ENCODE peak calls at places on chromosomes 4 and X, in five cellular contexts. A is iPS DF 6.9, U is left ventricle myocardium inferior, D is SJCRH30, S is psoas muscle. L is an unnamed sample.

GRCh38 chr4:42050850-42051249 is 60.5 kb downstream of the SLC30A9 start:
- DNase-seq in D (no peak), A (no peak), S (no peak), U (no peak), L (no peak)

GRCh38 chr4:177177446-177178160 is 132.1 kb upstream of the NEIL3 start:
- DNase-seq in U (no peak), S (no peak), D (no peak), A (no peak), L (peak; percentile 72)

GRCh38 chrX:131671714-131672113 is 127.8 kb downstream of the OR13H1 start:
- DNase-seq in A (no peak), S (no peak), D (no peak), U (no peak), L (no peak)

GRCh38 chr4:123536225-123536624 is 139.6 kb downstream of the SPRY1 start:
- DNase-seq in D (no peak), S (no peak), A (no peak), U (no peak), L (no peak)

GRCh38 chrX:10168226-10168625 is 11.5 kb downstream of the CLCN4 start:
- DNase-seq in A (no peak), S (no peak), D (no peak), U (no peak), L (no peak)

GRCh38 chrX:102959471-102959870 is 22.4 kb downstream of the RAB40AL start:
- DNase-seq in A (no peak), U (no peak), S (no peak), D (no peak), L (no peak)

GRCh38 chrX:22340022-22340616 is 67.4 kb downstream of the CBLL2 start:
- DNase-seq in S (no peak), U (no peak), A (no peak), D (peak; percentile 47), L (no peak)

GRCh38 chrX:149825424-149825823 is 43.7 kb downstream of the MAGEA9 start:
- DNase-seq in D (peak; percentile 35), S (no peak), U (peak; percentile 16), A (no peak), L (no peak)

GRCh38 chrX:47502591-47503222 is 19.7 kb upstream of the ZNF41 start:
- DNase-seq in D (no peak), A (no peak), U (no peak), S (no peak), L (no peak)

GRCh38 chrX:65643046-65643785 is 24.2 kb upstream of the MSN start:
- DNase-seq in U (no peak), A (no peak), S (no peak), D (no peak), L (no peak)

GRCh38 chrX:153739754-153740486 is 15.3 kb downstream of the ABCD1 start:
- DNase-seq in D (no peak), A (no peak), S (no peak), U (no peak), L (no peak)

GRCh38 chr4:118005883-118006282 is 28.4 kb upstream of the NDST3 start:
- DNase-seq in S (no peak), U (no peak), A (no peak), D (no peak), L (no peak)

GRCh38 chr4:101972791-101973190 is 182.3 kb downstream of the BANK1 start:
- DNase-seq in U (no peak), S (no peak), A (no peak), D (no peak), L (no peak)

GRCh38 chr4:126986828-126987227 is 645.9 kb upstream of the INTU start:
- DNase-seq in A (no peak), D (no peak), U (no peak), S (no peak), L (peak; percentile 7)

GRCh38 chr4:13240066-13240465 is 244.1 kb downstream of the RAB28 start:
- DNase-seq in S (no peak), A (no peak), D (no peak), U (no peak), L (no peak)

GRCh38 chrX:48511561-48511960 is 2.8 kb downstream of the PORCN start:
- DNase-seq in S (no peak), A (no peak), U (no peak), D (no peak), L (no peak)

GRCh38 chr4:119025916-119026661 is 109.5 kb upstream of the MYOZ2 start:
- DNase-seq in U (no peak), A (no peak), S (no peak), D (no peak), L (peak; percentile 78)

GRCh38 chr4:109721033-109721432 is 8.8 kb downstream of the PLA2G12A start:
- DNase-seq in A (no peak), S (no peak), D (no peak), U (no peak), L (no peak)

GRCh38 chr4:108168213-108168671 is 490 bp downstream of the LEF1 start:
- DNase-seq in S (no peak), D (no peak), A (no peak), U (no peak), L (no peak)

GRCh38 chrX:40746536-40746935 is 11.2 kb upstream of the MED14 start:
- DNase-seq in D (peak; percentile 4), S (no peak), U (no peak), A (no peak), L (no peak)

GRCh38 chr4:150005537-150005936 is 72.7 kb upstream of the DCLK2 start:
- DNase-seq in A (no peak), U (no peak), S (no peak), D (no peak), L (no peak)

GRCh38 chrX:151901821-151902220 is 10.9 kb upstream of the MAGEA4 start:
- DNase-seq in A (no peak), U (no peak), S (no peak), D (no peak), L (no peak)

GRCh38 chr4:10458190-10458589 is 964 bp upstream of the ZNF518B start:
- DNase-seq in S (no peak), A (no peak), U (no peak), D (no peak), L (no peak)
- H3K4me3 ChIP-seq in S (peak overlapping the region; percentile 74), A (no peak overlapping the region), U (peak overlapping the region; percentile 70), D (no peak overlapping the region), L (no peak overlapping the region)

GRCh38 chr4:82293304-82293703 is 80.5 kb downstream of the HNRNPD start:
- DNase-seq in U (no peak), D (no peak), A (no peak), S (no peak), L (no peak)
- H3K4me3 ChIP-seq in U (no peak overlapping the region), D (no peak overlapping the region), A (no peak overlapping the region), S (no peak overlapping the region), L (no peak overlapping the region)

GRCh38 chr4:11106190-11106589 is 322.5 kb downstream of the HS3ST1 start:
- DNase-seq in D (no peak), A (no peak), U (no peak), S (no peak), L (no peak)
- H3K4me3 ChIP-seq in D (no peak overlapping the region), A (no peak overlapping the region), U (no peak overlapping the region), S (no peak overlapping the region), L (no peak overlapping the region)

DNA sequence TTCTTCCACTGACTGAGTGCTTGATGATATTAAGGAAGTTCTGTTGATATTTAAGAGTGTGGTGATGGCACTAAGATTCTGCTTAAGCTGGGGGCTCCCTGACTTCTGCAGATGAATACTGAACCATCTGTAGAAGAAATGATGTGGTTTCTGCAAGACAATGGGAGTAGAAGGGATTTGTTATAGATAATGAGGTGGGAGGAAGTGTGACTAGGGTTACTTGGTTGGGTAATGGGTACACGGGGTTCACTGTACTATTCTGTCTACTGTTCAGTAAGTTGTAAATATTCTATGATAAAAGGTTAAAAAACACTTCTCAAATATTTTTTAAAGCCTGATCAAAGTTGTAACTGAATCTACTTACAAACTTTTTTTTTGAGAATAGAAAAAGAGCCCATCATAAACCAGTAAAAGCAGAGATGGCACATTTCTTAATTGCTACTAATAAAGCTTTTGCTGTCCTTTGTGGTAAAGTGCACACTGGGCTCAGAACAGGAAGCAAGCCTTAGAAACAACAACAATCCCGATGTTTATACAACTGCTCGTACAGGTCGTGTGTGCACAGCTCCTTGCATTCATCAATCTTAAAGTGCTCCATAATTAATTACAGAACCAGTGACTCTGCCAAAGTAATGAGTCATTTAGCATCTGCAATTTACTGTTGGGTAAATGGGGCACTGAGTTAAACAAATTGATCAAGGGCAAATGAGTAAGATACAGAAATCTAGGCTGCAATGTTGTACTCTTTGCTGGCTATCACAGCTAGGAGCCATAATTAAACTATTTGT is 61.1 kb upstream of the TXK start:
- DNase-seq in D (peak; percentile 26), S (no peak), A (no peak), U (no peak), L (no peak)
- H3K4me3 ChIP-seq in D (no peak overlapping the region), S (no peak overlapping the region), A (no peak overlapping the region), U (no peak overlapping the region), L (no peak overlapping the region)

DNA sequence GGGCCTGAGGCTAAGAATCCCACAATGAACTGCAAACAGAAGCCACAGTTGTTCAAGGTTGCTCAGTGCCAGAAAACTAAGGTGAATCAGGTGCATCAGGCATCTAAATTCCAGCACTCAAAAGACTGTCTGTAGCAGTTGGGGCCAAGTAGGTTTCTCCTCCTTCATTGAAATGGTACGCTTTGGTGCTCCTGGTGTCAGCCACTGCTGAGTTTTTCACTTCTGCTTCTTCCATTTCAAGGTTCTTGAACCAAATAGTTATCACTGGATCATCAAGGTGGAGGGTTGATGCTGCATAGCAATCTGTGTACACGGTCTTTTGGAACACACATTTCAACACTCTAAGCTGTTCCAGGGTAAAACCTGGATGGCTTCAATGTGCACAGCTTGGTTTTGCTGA is 74.3 kb downstream of the TMA16 start:
- DNase-seq in D (no peak), S (no peak), U (no peak), A (no peak), L (no peak)
- H3K4me3 ChIP-seq in D (no peak overlapping the region), S (no peak overlapping the region), U (no peak overlapping the region), A (no peak overlapping the region), L (no peak overlapping the region)

GRCh38 chrX:33339219-33339618 is 127.9 kb upstream of the DMD start:
- DNase-seq in D (peak; percentile 66), U (no peak), A (no peak), S (no peak), L (no peak)
- H3K4me3 ChIP-seq in D (peak overlapping the region; percentile 54), U (peak overlapping the region; percentile 47), A (no peak overlapping the region), S (peak overlapping the region; percentile 58), L (peak overlapping the region; percentile 27)

GRCh38 chr4:915041-915474 is 17.1 kb downstream of the GAK start:
- DNase-seq in S (no peak), U (no peak), A (no peak), D (no peak), L (no peak)
- H3K4me3 ChIP-seq in S (no peak overlapping the region), U (no peak overlapping the region), A (no peak overlapping the region), D (no peak overlapping the region), L (no peak overlapping the region)

GRCh38 chr4:88820723-88821368 is 123.2 kb upstream of the NAP1L5 start:
- DNase-seq in A (no peak), D (no peak), U (no peak), S (no peak), L (no peak)
- H3K4me3 ChIP-seq in A (no peak overlapping the region), D (peak overlapping the region; percentile 59), U (peak overlapping the region; percentile 68), S (peak overlapping the region; percentile 77), L (peak overlapping the region; percentile 78)

GRCh38 chrX:67543818-67544217 is at the start of gene AR:
- DNase-seq in S (peak; percentile 81), U (peak; percentile 72), A (peak; percentile 22), D (peak; percentile 90), L (peak; percentile 36)
- H3K4me3 ChIP-seq in S (peak within 1 kb of the TSS; percentile 69), U (peak within 1 kb of the TSS; percentile 68), A (peak within 1 kb of the TSS; percentile 67), D (peak within 1 kb of the TSS; percentile 85), L (peak within 1 kb of the TSS; percentile 63)